ENCODE peak calls at places on chromosomes 12 and 14, in seven cellular contexts. E is stomach; S is glutamatergic neuron; U is fibroblast of the aortic adventitia; Z is activated CD8-positive, alpha-beta memory T cell treated with anti-CD3 and anti-CD28 coated beads for 48 hours; I is cerebellar cortex; C is stimulated activated CD4-positive, alpha-beta T cell treated with anti-CD3 and anti-CD28 coated beads, Interleukin-4, amount 100 ng/mL, for 24 hours. Q is an unnamed sample.

GRCh38 chr12:121668750-121669524 is 517 bp downstream of the MORN3 start:
- DNase-seq in E (peak), S (peak), U (peak), Z (no peak), I (peak), C (peak), Q (no peak)

GRCh38 chr14:102777711-102778615 is 714 bp downstream of the TRAF3 start:
- DNase-seq in E (no peak), S (no peak), U (peak), Z (no peak), I (no peak), C (peak), Q (peak)

GRCh38 chr14:20659813-20660395 is 18.4 kb upstream of the OR6S1 start:
- DNase-seq in E (no peak), S (no peak), U (no peak), Z (no peak), I (no peak), C (no peak), Q (no peak)

GRCh38 chr12:96445743-96446655 is 43.4 kb upstream of the CFAP54 start:
- DNase-seq in E (no peak), S (no peak), U (peak), Z (no peak), I (no peak), C (peak), Q (no peak)

GRCh38 chr12:65667932-65668331 is 156.4 kb upstream of the HMGA2 start:
- DNase-seq in E (no peak), S (no peak), U (no peak), Z (no peak), I (no peak), C (no peak), Q (no peak)

GRCh38 chr14:74913986-74914573 is 9.0 kb downstream of the RPS6KL1 start:
- DNase-seq in E (peak), S (peak), U (peak), Z (no peak), I (peak), C (no peak), Q (peak)

GRCh38 chr14:48319823-48320222 is 644.4 kb upstream of the MDGA2 start:
- DNase-seq in E (no peak), S (no peak), U (no peak), Z (no peak), I (no peak), C (no peak), Q (no peak)

GRCh38 chr12:130529781-130530180 is 186.3 kb downstream of the RIMBP2 start:
- DNase-seq in E (no peak), S (no peak), U (no peak), Z (no peak), I (no peak), C (no peak), Q (no peak)

GRCh38 chr12:54229624-54230212 is 40.9 kb upstream of the SMUG1 start:
- DNase-seq in E (no peak), S (no peak), U (peak), Z (no peak), I (no peak), C (no peak), Q (no peak)